ENCODE peak calls at places on chromosome 12, in nine cellular contexts. One of them, this sample, is unnamed.

GRCh38 chr12:113663396-113663795 is 191.7 kb upstream of the LHX5 start:
- DNase-seq in CD4-positive, CD25-positive, alpha-beta regulatory T cell: no peak
- DNase-seq in mammary epithelial cell: no peak
- DNase-seq in fibroblast of lung: no peak
- DNase-seq in tibial artery: no peak
- DNase-seq in thoracic aorta: no peak
- DNase-seq in heart right ventricle: no peak
- DNase-seq in heart left ventricle: no peak
- DNase-seq in left ventricle myocardium inferior: no peak
- DNase-seq in this sample: no peak

GRCh38 chr12:449203-449602 is 10.5 kb upstream of the B4GALNT3 start:
- DNase-seq in CD4-positive, CD25-positive, alpha-beta regulatory T cell: no peak
- DNase-seq in mammary epithelial cell: no peak
- DNase-seq in fibroblast of lung: no peak
- DNase-seq in tibial artery: no peak
- DNase-seq in thoracic aorta: no peak
- DNase-seq in heart right ventricle: no peak
- DNase-seq in heart left ventricle: no peak
- DNase-seq in left ventricle myocardium inferior: no peak
- DNase-seq in this sample: no peak

GRCh38 chr12:101238806-101239329 is 28.8 kb upstream of the SLC5A8 start:
- DNase-seq in CD4-positive, CD25-positive, alpha-beta regulatory T cell: no peak
- DNase-seq in mammary epithelial cell: no peak
- DNase-seq in fibroblast of lung: no peak
- DNase-seq in tibial artery: no peak
- DNase-seq in thoracic aorta: no peak
- DNase-seq in heart right ventricle: peak; percentile 11
- DNase-seq in heart left ventricle: no peak
- DNase-seq in left ventricle myocardium inferior: no peak
- DNase-seq in this sample: no peak

GRCh38 chr12:124917135-124917840 is 2.8 kb upstream of the UBC start:
- DNase-seq in CD4-positive, CD25-positive, alpha-beta regulatory T cell: peak; percentile 93
- DNase-seq in mammary epithelial cell: peak; percentile 100
- DNase-seq in fibroblast of lung: peak; percentile 100
- DNase-seq in tibial artery: peak; percentile 98
- DNase-seq in thoracic aorta: peak; percentile 90
- DNase-seq in heart right ventricle: peak; percentile 96
- DNase-seq in heart left ventricle: peak; percentile 97
- DNase-seq in left ventricle myocardium inferior: peak; percentile 97
- DNase-seq in this sample: peak; percentile 100

GRCh38 chr12:109549613-109550309 is 23.5 kb downstream of the MMAB start:
- DNase-seq in CD4-positive, CD25-positive, alpha-beta regulatory T cell: no peak
- DNase-seq in mammary epithelial cell: no peak
- DNase-seq in fibroblast of lung: no peak
- DNase-seq in tibial artery: no peak
- DNase-seq in thoracic aorta: no peak
- DNase-seq in heart right ventricle: no peak
- DNase-seq in heart left ventricle: peak; percentile 25
- DNase-seq in left ventricle myocardium inferior: no peak
- DNase-seq in this sample: no peak

GRCh38 chr12:70756118-70756517 is 118.9 kb upstream of the PTPRB start:
- DNase-seq in CD4-positive, CD25-positive, alpha-beta regulatory T cell: no peak
- DNase-seq in mammary epithelial cell: peak; percentile 73
- DNase-seq in fibroblast of lung: peak; percentile 76
- DNase-seq in tibial artery: no peak
- DNase-seq in thoracic aorta: no peak
- DNase-seq in heart right ventricle: no peak
- DNase-seq in heart left ventricle: no peak
- DNase-seq in left ventricle myocardium inferior: no peak
- DNase-seq in this sample: peak; percentile 74

GRCh38 chr12:52645982-52646381 is 6.0 kb downstream of the KRT2 start:
- DNase-seq in CD4-positive, CD25-positive, alpha-beta regulatory T cell: no peak
- DNase-seq in mammary epithelial cell: no peak
- DNase-seq in fibroblast of lung: no peak
- DNase-seq in tibial artery: no peak
- DNase-seq in thoracic aorta: no peak
- DNase-seq in heart right ventricle: no peak
- DNase-seq in heart left ventricle: no peak
- DNase-seq in left ventricle myocardium inferior: no peak
- DNase-seq in this sample: no peak

GRCh38 chr12:104653730-104654328 is 197.1 kb downstream of the CHST11 start:
- DNase-seq in CD4-positive, CD25-positive, alpha-beta regulatory T cell: no peak
- DNase-seq in mammary epithelial cell: no peak
- DNase-seq in fibroblast of lung: no peak
- DNase-seq in tibial artery: no peak
- DNase-seq in thoracic aorta: no peak
- DNase-seq in heart right ventricle: no peak
- DNase-seq in heart left ventricle: no peak
- DNase-seq in left ventricle myocardium inferior: no peak
- DNase-seq in this sample: no peak

GRCh38 chr12:128382946-128383739 is 116.2 kb downstream of the TMEM132C start:
- DNase-seq in CD4-positive, CD25-positive, alpha-beta regulatory T cell: no peak
- DNase-seq in mammary epithelial cell: no peak
- DNase-seq in fibroblast of lung: no peak
- DNase-seq in tibial artery: no peak
- DNase-seq in thoracic aorta: no peak
- DNase-seq in heart right ventricle: no peak
- DNase-seq in heart left ventricle: no peak
- DNase-seq in left ventricle myocardium inferior: no peak
- DNase-seq in this sample: no peak

GRCh38 chr12:128387811-128388422 is 120.9 kb downstream of the TMEM132C start:
- DNase-seq in CD4-positive, CD25-positive, alpha-beta regulatory T cell: no peak
- DNase-seq in mammary epithelial cell: no peak
- DNase-seq in fibroblast of lung: no peak
- DNase-seq in tibial artery: no peak
- DNase-seq in thoracic aorta: no peak
- DNase-seq in heart right ventricle: peak; percentile 33
- DNase-seq in heart left ventricle: no peak
- DNase-seq in left ventricle myocardium inferior: no peak
- DNase-seq in this sample: no peak

GRCh38 chr12:128388461-128388921 is 121.5 kb downstream of the TMEM132C start:
- DNase-seq in CD4-positive, CD25-positive, alpha-beta regulatory T cell: no peak
- DNase-seq in mammary epithelial cell: no peak
- DNase-seq in fibroblast of lung: no peak
- DNase-seq in tibial artery: no peak
- DNase-seq in thoracic aorta: no peak
- DNase-seq in heart right ventricle: no peak
- DNase-seq in heart left ventricle: no peak
- DNase-seq in left ventricle myocardium inferior: peak; percentile 26
- DNase-seq in this sample: no peak

GRCh38 chr12:128381961-128382360 is 115.0 kb downstream of the TMEM132C start:
- DNase-seq in CD4-positive, CD25-positive, alpha-beta regulatory T cell: no peak
- DNase-seq in mammary epithelial cell: no peak
- DNase-seq in fibroblast of lung: no peak
- DNase-seq in tibial artery: no peak
- DNase-seq in thoracic aorta: no peak
- DNase-seq in heart right ventricle: no peak
- DNase-seq in heart left ventricle: no peak
- DNase-seq in left ventricle myocardium inferior: no peak
- DNase-seq in this sample: no peak

GRCh38 chr12:128385736-128386135 is 118.8 kb downstream of the TMEM132C start:
- DNase-seq in CD4-positive, CD25-positive, alpha-beta regulatory T cell: no peak
- DNase-seq in mammary epithelial cell: no peak
- DNase-seq in fibroblast of lung: no peak
- DNase-seq in tibial artery: no peak
- DNase-seq in thoracic aorta: no peak
- DNase-seq in heart right ventricle: no peak
- DNase-seq in heart left ventricle: no peak
- DNase-seq in left ventricle myocardium inferior: no peak
- DNase-seq in this sample: no peak
- H3K9me3 ChIP-seq in CD4-positive, CD25-positive, alpha-beta regulatory T cell: no peaks in the 10 kb centered on the region
- H3K9me3 ChIP-seq in mammary epithelial cell: peaks cover 35% of the 10 kb centered on the region
- H3K9me3 ChIP-seq in fibroblast of lung: no peaks in the 10 kb centered on the region
- H3K9me3 ChIP-seq in tibial artery: no peaks in the 10 kb centered on the region
- H3K9me3 ChIP-seq in thoracic aorta: no peaks in the 10 kb centered on the region
- H3K9me3 ChIP-seq in heart right ventricle: no peaks in the 10 kb centered on the region
- H3K9me3 ChIP-seq in heart left ventricle: no peaks in the 10 kb centered on the region
- H3K9me3 ChIP-seq in left ventricle myocardium inferior: no peaks in the 10 kb centered on the region
- H3K9me3 ChIP-seq in this sample: peaks cover 6% of the 10 kb centered on the region

DNA sequence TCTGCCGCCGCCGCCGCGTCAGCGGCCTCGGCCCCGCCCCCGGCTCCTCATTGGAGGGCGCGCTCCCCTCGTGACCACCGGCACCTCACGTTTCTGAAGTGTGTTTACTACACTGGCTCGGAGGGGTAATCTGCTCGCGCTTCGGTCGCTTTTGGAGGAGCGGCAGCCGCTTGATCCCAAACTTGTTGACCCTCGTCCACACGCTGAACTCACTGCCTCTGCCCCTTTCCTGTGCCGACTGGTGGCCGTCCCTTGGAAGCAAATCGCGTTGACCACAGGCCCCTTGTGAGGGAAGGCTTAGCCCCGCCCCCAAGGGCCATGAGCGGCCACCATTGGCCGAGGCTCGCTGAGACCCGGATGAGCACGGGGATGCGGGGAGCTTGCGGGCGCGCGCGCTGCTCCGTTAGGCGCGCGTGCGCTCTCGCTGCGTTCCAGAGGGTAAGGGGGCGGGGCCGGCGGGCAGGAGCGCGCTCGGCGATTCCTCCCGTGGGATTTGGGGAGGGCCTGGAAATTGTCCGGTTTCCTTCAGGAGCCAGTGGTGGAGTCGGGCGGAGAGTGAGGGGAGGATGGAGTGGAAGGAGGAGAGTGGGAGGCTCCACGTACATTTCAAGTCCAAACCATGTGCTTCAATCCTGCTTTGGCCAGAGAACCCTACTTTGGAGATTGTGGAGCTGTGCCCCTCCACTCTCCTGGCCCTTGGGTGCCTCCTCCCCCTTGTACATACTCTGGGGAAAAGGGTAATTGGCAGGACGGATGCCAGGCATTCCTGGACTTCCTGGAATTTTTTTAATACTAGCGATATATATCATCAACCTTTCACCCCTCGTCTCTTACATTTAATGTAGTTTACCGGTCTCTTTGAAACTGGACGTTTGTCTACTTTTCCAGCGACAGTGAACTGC is at the start of gene CRY1:
- DNase-seq in CD4-positive, CD25-positive, alpha-beta regulatory T cell: peak; percentile 95
- DNase-seq in mammary epithelial cell: peak; percentile 94
- DNase-seq in fibroblast of lung: peak; percentile 95
- DNase-seq in tibial artery: peak; percentile 95
- DNase-seq in thoracic aorta: peak; percentile 89
- DNase-seq in heart right ventricle: peak; percentile 96
- DNase-seq in heart left ventricle: peak; percentile 98
- DNase-seq in left ventricle myocardium inferior: peak; percentile 96
- DNase-seq in this sample: peak; percentile 86
- H3K27ac ChIP-seq in CD4-positive, CD25-positive, alpha-beta regulatory T cell: peak within 1 kb of the TSS; percentile 99
- H3K27ac ChIP-seq in mammary epithelial cell: peak within 1 kb of the TSS; percentile 94
- H3K27ac ChIP-seq in fibroblast of lung: peak within 1 kb of the TSS; percentile 97
- H3K27ac ChIP-seq in tibial artery: peak within 1 kb of the TSS; percentile 88
- H3K27ac ChIP-seq in thoracic aorta: peak within 1 kb of the TSS; percentile 97
- H3K27ac ChIP-seq in heart right ventricle: peak within 1 kb of the TSS; percentile 92
- H3K27ac ChIP-seq in heart left ventricle: peak within 1 kb of the TSS; percentile 97
- H3K27ac ChIP-seq in left ventricle myocardium inferior: peak within 1 kb of the TSS; percentile 92
- H3K27ac ChIP-seq in this sample: peak within 1 kb of the TSS; percentile 97

DNA sequence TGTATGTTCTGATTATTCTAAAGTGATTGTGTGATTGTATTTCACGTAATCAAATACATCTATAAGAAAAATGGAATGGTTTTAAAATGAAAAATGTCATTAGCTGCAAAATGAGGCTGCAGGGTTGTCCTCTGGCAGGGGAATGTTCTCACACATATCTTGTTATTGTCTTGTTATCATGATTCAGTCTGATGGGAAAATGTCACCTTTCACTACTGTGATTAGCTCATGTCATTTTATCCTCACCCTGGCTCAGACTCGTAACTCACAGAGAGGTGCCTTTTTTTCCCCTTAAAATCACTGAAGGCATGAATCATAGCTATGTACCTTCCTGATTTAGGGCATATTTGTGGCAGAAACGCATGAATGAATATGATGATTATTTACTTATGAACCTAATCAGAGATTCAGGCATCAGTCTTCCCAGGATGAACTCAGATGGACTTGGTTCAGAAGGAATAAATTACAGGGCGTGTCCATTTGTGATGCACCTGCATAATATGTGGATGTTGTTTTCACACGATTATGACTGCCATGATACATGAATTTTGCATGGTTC is 1339.1 kb downstream of the AACS start:
- DNase-seq in CD4-positive, CD25-positive, alpha-beta regulatory T cell: no peak
- DNase-seq in mammary epithelial cell: no peak
- DNase-seq in fibroblast of lung: no peak
- DNase-seq in tibial artery: no peak
- DNase-seq in thoracic aorta: no peak
- DNase-seq in heart right ventricle: no peak
- DNase-seq in heart left ventricle: no peak
- DNase-seq in left ventricle myocardium inferior: no peak
- DNase-seq in this sample: peak; percentile 62
- H3K9me3 ChIP-seq in CD4-positive, CD25-positive, alpha-beta regulatory T cell: no peaks in the 10 kb centered on the region
- H3K9me3 ChIP-seq in mammary epithelial cell: peaks cover 5% of the 10 kb centered on the region
- H3K9me3 ChIP-seq in fibroblast of lung: no peaks in the 10 kb centered on the region
- H3K9me3 ChIP-seq in tibial artery: no peaks in the 10 kb centered on the region
- H3K9me3 ChIP-seq in thoracic aorta: no peaks in the 10 kb centered on the region
- H3K9me3 ChIP-seq in heart right ventricle: no peaks in the 10 kb centered on the region
- H3K9me3 ChIP-seq in heart left ventricle: no peaks in the 10 kb centered on the region
- H3K9me3 ChIP-seq in left ventricle myocardium inferior: no peaks in the 10 kb centered on the region
- H3K9me3 ChIP-seq in this sample: no peaks in the 10 kb centered on the region

GRCh38 chr12:57000393-57000792 is 6.0 kb downstream of the ZBTB39 start:
- DNase-seq in CD4-positive, CD25-positive, alpha-beta regulatory T cell: no peak
- DNase-seq in mammary epithelial cell: no peak
- DNase-seq in fibroblast of lung: no peak
- DNase-seq in tibial artery: no peak
- DNase-seq in thoracic aorta: no peak
- DNase-seq in heart right ventricle: no peak
- DNase-seq in heart left ventricle: no peak
- DNase-seq in left ventricle myocardium inferior: no peak
- DNase-seq in this sample: no peak

GRCh38 chr12:56998981-56999380 is 7.4 kb downstream of the ZBTB39 start:
- DNase-seq in CD4-positive, CD25-positive, alpha-beta regulatory T cell: no peak
- DNase-seq in mammary epithelial cell: no peak
- DNase-seq in fibroblast of lung: no peak
- DNase-seq in tibial artery: no peak
- DNase-seq in thoracic aorta: no peak
- DNase-seq in heart right ventricle: no peak
- DNase-seq in heart left ventricle: no peak
- DNase-seq in left ventricle myocardium inferior: no peak
- DNase-seq in this sample: no peak

GRCh38 chr12:56999456-56999855 is 6.9 kb downstream of the ZBTB39 start:
- DNase-seq in CD4-positive, CD25-positive, alpha-beta regulatory T cell: no peak
- DNase-seq in mammary epithelial cell: no peak
- DNase-seq in fibroblast of lung: no peak
- DNase-seq in tibial artery: no peak
- DNase-seq in thoracic aorta: no peak
- DNase-seq in heart right ventricle: no peak
- DNase-seq in heart left ventricle: no peak
- DNase-seq in left ventricle myocardium inferior: no peak
- DNase-seq in this sample: no peak

GRCh38 chr12:56996793-56997545 is 9.4 kb downstream of the ZBTB39 start:
- DNase-seq in CD4-positive, CD25-positive, alpha-beta regulatory T cell: no peak
- DNase-seq in mammary epithelial cell: no peak
- DNase-seq in fibroblast of lung: no peak
- DNase-seq in tibial artery: no peak
- DNase-seq in thoracic aorta: no peak
- DNase-seq in heart right ventricle: no peak
- DNase-seq in heart left ventricle: no peak
- DNase-seq in left ventricle myocardium inferior: no peak
- DNase-seq in this sample: no peak

DNA sequence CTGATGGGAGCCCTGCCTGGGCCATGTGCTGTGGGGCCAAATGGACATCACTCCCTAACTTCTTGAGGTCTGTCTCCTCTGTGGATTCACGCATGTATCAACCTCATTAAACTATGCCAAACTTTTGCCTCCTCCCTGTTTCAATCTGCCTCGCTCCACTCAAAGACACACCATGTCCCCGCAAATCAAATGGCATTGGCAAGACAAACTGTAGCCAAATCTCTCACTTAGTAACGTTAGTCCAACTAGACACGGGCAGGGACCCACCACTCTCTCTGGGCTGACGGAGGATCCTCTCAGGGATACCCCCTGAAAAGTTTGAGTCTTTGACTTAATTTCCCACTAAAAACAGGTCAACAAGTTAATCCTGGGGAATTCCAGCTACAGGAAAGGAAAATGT is 8.0 kb downstream of the ZBTB39 start:
- DNase-seq in CD4-positive, CD25-positive, alpha-beta regulatory T cell: no peak
- DNase-seq in mammary epithelial cell: no peak
- DNase-seq in fibroblast of lung: no peak
- DNase-seq in tibial artery: no peak
- DNase-seq in thoracic aorta: no peak
- DNase-seq in heart right ventricle: no peak
- DNase-seq in heart left ventricle: no peak
- DNase-seq in left ventricle myocardium inferior: no peak
- DNase-seq in this sample: no peak
- H3K27ac ChIP-seq in CD4-positive, CD25-positive, alpha-beta regulatory T cell: no peak overlapping the region
- H3K27ac ChIP-seq in mammary epithelial cell: no peak overlapping the region
- H3K27ac ChIP-seq in fibroblast of lung: no peak overlapping the region
- H3K27ac ChIP-seq in tibial artery: no peak overlapping the region
- H3K27ac ChIP-seq in thoracic aorta: no peak overlapping the region
- H3K27ac ChIP-seq in heart right ventricle: no peak overlapping the region
- H3K27ac ChIP-seq in heart left ventricle: no peak overlapping the region
- H3K27ac ChIP-seq in left ventricle myocardium inferior: no peak overlapping the region
- H3K27ac ChIP-seq in this sample: no peak overlapping the region